ENCODE peak calls at places on chromosomes 12 and 14, in nine cellular contexts. One of them, this sample, is unnamed.

GRCh38 chr14:34201909-34202622 is 251.2 kb upstream of the EGLN3 start:
- DNase-seq in kidney: no peak
- DNase-seq in PC-3: no peak
- DNase-seq in MM.1S: no peak
- DNase-seq in fibroblast of lung: no peak
- DNase-seq in GM23248: peak; percentile 37
- DNase-seq in mesendoderm: peak; percentile 9
- DNase-seq in IMR-90: no peak
- DNase-seq in H1: no peak
- DNase-seq in this sample: peak; percentile 7

GRCh38 chr12:18752280-18752920 is 14.5 kb downstream of the CAPZA3 start:
- DNase-seq in GM23248: peak; percentile 90
- DNase-seq in kidney: no peak
- DNase-seq in fibroblast of lung: peak; percentile 94
- DNase-seq in MM.1S: no peak
- DNase-seq in mesendoderm: peak; percentile 99
- DNase-seq in H1: no peak
- DNase-seq in IMR-90: peak; percentile 95
- DNase-seq in PC-3: peak; percentile 43
- DNase-seq in this sample: peak; percentile 52

GRCh38 chr12:55443776-55444175 is at the start of gene OR6C2:
- DNase-seq in MM.1S: no peak
- DNase-seq in fibroblast of lung: no peak
- DNase-seq in H1: no peak
- DNase-seq in IMR-90: no peak
- DNase-seq in mesendoderm: no peak
- DNase-seq in kidney: no peak
- DNase-seq in PC-3: no peak
- DNase-seq in GM23248: no peak
- DNase-seq in this sample: no peak

GRCh38 chr12:42372154-42372791 is 46.3 kb downstream of the PPHLN1 start:
- DNase-seq in H1: no peak
- DNase-seq in GM23248: peak; percentile 52
- DNase-seq in fibroblast of lung: peak; percentile 47
- DNase-seq in MM.1S: peak; percentile 79
- DNase-seq in mesendoderm: peak; percentile 83
- DNase-seq in IMR-90: peak; percentile 46
- DNase-seq in PC-3: peak; percentile 82
- DNase-seq in kidney: no peak
- DNase-seq in this sample: peak; percentile 68

GRCh38 chr12:107320031-107320928 is 226.9 kb upstream of the CRY1 start:
- DNase-seq in GM23248: peak; percentile 73
- DNase-seq in IMR-90: peak; percentile 61
- DNase-seq in H1: peak; percentile 79
- DNase-seq in MM.1S: peak; percentile 19
- DNase-seq in kidney: peak; percentile 74
- DNase-seq in PC-3: peak; percentile 89
- DNase-seq in fibroblast of lung: no peak
- DNase-seq in mesendoderm: peak; percentile 83
- DNase-seq in this sample: peak; percentile 53

GRCh38 chr12:46376579-46376978 is 4.0 kb upstream of the SLC38A2 start:
- DNase-seq in MM.1S: no peak
- DNase-seq in fibroblast of lung: no peak
- DNase-seq in GM23248: no peak
- DNase-seq in H1: no peak
- DNase-seq in mesendoderm: no peak
- DNase-seq in PC-3: no peak
- DNase-seq in IMR-90: no peak
- DNase-seq in kidney: no peak
- DNase-seq in this sample: no peak

GRCh38 chr12:57452937-57453509 is 2.1 kb upstream of the INHBE start:
- DNase-seq in GM23248: peak; percentile 89
- DNase-seq in kidney: peak; percentile 87
- DNase-seq in fibroblast of lung: peak; percentile 81
- DNase-seq in PC-3: peak; percentile 86
- DNase-seq in IMR-90: peak; percentile 84
- DNase-seq in MM.1S: peak; percentile 56
- DNase-seq in H1: peak; percentile 94
- DNase-seq in mesendoderm: peak; percentile 90
- DNase-seq in this sample: peak; percentile 92

GRCh38 chr12:101459642-101460346 is 15.3 kb upstream of the SPIC start:
- DNase-seq in PC-3: peak; percentile 94
- DNase-seq in IMR-90: peak; percentile 39
- DNase-seq in H1: no peak
- DNase-seq in MM.1S: no peak
- DNase-seq in fibroblast of lung: peak; percentile 34
- DNase-seq in GM23248: peak; percentile 62
- DNase-seq in mesendoderm: peak; percentile 72
- DNase-seq in kidney: no peak
- DNase-seq in this sample: peak; percentile 86

GRCh38 chr12:62484234-62484633 is 17.6 kb downstream of the MON2 start:
- DNase-seq in kidney: no peak
- DNase-seq in MM.1S: no peak
- DNase-seq in mesendoderm: no peak
- DNase-seq in IMR-90: no peak
- DNase-seq in H1: no peak
- DNase-seq in GM23248: peak; percentile 70
- DNase-seq in PC-3: peak; percentile 4
- DNase-seq in fibroblast of lung: no peak
- DNase-seq in this sample: peak; percentile 29

GRCh38 chr14:26412421-26412820 is 185.4 kb downstream of the NOVA1 start:
- DNase-seq in kidney: no peak
- DNase-seq in MM.1S: no peak
- DNase-seq in H1: no peak
- DNase-seq in mesendoderm: peak; percentile 67
- DNase-seq in fibroblast of lung: no peak
- DNase-seq in GM23248: no peak
- DNase-seq in PC-3: no peak
- DNase-seq in IMR-90: no peak
- DNase-seq in this sample: no peak

GRCh38 chr12:3135522-3136461 is 58.6 kb downstream of the TSPAN9 start:
- DNase-seq in MM.1S: peak; percentile 52
- DNase-seq in H1: peak; percentile 63
- DNase-seq in kidney: no peak
- DNase-seq in fibroblast of lung: peak; percentile 85
- DNase-seq in PC-3: peak; percentile 69
- DNase-seq in IMR-90: peak; percentile 80
- DNase-seq in mesendoderm: peak; percentile 93
- DNase-seq in GM23248: peak; percentile 74
- DNase-seq in this sample: peak; percentile 84

DNA sequence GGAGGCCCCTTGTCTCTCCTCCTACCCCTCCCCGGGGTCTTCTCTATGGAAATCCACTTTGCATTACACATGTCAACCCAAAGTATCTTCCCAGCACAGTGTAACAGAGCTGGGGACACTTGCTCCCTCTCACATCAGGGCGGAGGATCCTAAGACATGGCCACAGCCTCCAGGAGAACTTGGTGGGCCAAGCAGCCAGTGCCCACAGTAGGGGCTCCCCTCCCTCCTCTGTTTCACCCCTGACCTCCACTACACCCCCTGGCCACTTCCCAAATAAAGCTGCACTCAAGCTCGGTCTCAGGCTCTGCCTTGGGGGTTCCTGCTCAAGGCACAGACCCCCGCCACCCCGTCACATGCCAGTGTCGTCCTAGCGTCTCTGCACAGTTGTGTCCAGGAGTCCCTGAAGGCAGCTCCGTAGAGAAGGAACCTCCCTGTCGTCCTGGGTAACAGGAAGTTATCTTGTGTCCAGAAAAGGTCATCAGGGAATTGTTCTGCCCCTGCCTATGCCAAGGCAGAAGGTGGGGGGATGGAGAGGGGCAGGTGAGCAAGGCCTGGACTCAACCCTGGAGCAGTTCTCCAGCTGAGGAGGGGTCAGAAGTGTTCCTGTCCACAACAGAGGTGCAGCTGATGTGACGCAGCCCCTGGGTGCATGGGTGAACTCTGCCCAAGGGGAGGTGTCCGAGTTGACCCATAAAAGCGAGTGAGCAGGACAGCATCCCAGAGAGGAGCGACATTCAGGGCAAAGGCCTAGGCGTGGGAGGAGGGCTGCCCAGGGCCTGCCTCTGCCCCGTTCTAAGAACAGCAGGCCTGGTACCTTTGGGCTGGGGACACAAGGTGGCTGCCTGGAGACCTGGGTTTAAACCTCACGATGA is 25.5 kb downstream of the DIO3 start:
- DNase-seq in IMR-90: no peak
- DNase-seq in MM.1S: no peak
- DNase-seq in GM23248: no peak
- DNase-seq in mesendoderm: no peak
- DNase-seq in fibroblast of lung: no peak
- DNase-seq in kidney: peak; percentile 57
- DNase-seq in H1: no peak
- DNase-seq in PC-3: no peak
- DNase-seq in this sample: no peak
- H3K9ac ChIP-seq in IMR-90: no peak overlapping the region
- H3K9ac ChIP-seq in MM.1S: no peak overlapping the region
- H3K9ac ChIP-seq in GM23248: no peak overlapping the region
- H3K9ac ChIP-seq in mesendoderm: no peak overlapping the region
- H3K9ac ChIP-seq in fibroblast of lung: no peak overlapping the region
- H3K9ac ChIP-seq in kidney: no peak overlapping the region
- H3K9ac ChIP-seq in H1: no peak overlapping the region
- H3K9ac ChIP-seq in PC-3: no peak overlapping the region
- H3K9ac ChIP-seq in this sample: no peak overlapping the region

GRCh38 chr14:43356382-43356781 is 1150.7 kb downstream of the FSCB start:
- DNase-seq in mesendoderm: no peak
- DNase-seq in fibroblast of lung: no peak
- DNase-seq in H1: no peak
- DNase-seq in IMR-90: no peak
- DNase-seq in GM23248: no peak
- DNase-seq in kidney: no peak
- DNase-seq in MM.1S: no peak
- DNase-seq in PC-3: no peak
- DNase-seq in this sample: no peak

GRCh38 chr14:43356984-43357545 is 1150.0 kb downstream of the FSCB start:
- DNase-seq in fibroblast of lung: no peak
- DNase-seq in GM23248: no peak
- DNase-seq in H1: no peak
- DNase-seq in kidney: no peak
- DNase-seq in PC-3: no peak
- DNase-seq in IMR-90: no peak
- DNase-seq in MM.1S: no peak
- DNase-seq in mesendoderm: no peak
- DNase-seq in this sample: no peak

GRCh38 chr14:43361766-43362165 is 1145.3 kb downstream of the FSCB start:
- DNase-seq in IMR-90: no peak
- DNase-seq in GM23248: no peak
- DNase-seq in kidney: no peak
- DNase-seq in fibroblast of lung: no peak
- DNase-seq in mesendoderm: no peak
- DNase-seq in MM.1S: no peak
- DNase-seq in H1: no peak
- DNase-seq in PC-3: no peak
- DNase-seq in this sample: no peak

GRCh38 chr14:43360239-43360638 is 1146.8 kb downstream of the FSCB start:
- DNase-seq in H1: no peak
- DNase-seq in GM23248: no peak
- DNase-seq in IMR-90: no peak
- DNase-seq in PC-3: no peak
- DNase-seq in fibroblast of lung: no peak
- DNase-seq in mesendoderm: no peak
- DNase-seq in MM.1S: no peak
- DNase-seq in kidney: no peak
- DNase-seq in this sample: no peak

GRCh38 chr14:43359317-43359716 is 1147.8 kb downstream of the FSCB start:
- DNase-seq in kidney: no peak
- DNase-seq in IMR-90: no peak
- DNase-seq in fibroblast of lung: no peak
- DNase-seq in MM.1S: no peak
- DNase-seq in GM23248: no peak
- DNase-seq in H1: no peak
- DNase-seq in mesendoderm: no peak
- DNase-seq in PC-3: no peak
- DNase-seq in this sample: no peak
- H3K36me3 ChIP-seq in kidney: no peaks in the 10 kb centered on the region
- H3K36me3 ChIP-seq in IMR-90: no peaks in the 10 kb centered on the region
- H3K36me3 ChIP-seq in fibroblast of lung: no peaks in the 10 kb centered on the region
- H3K36me3 ChIP-seq in MM.1S: no peaks in the 10 kb centered on the region
- H3K36me3 ChIP-seq in GM23248: no peaks in the 10 kb centered on the region
- H3K36me3 ChIP-seq in H1: no peaks in the 10 kb centered on the region
- H3K36me3 ChIP-seq in mesendoderm: no peaks in the 10 kb centered on the region
- H3K36me3 ChIP-seq in PC-3: no peaks in the 10 kb centered on the region
- H3K36me3 ChIP-seq in this sample: no peaks in the 10 kb centered on the region

DNA sequence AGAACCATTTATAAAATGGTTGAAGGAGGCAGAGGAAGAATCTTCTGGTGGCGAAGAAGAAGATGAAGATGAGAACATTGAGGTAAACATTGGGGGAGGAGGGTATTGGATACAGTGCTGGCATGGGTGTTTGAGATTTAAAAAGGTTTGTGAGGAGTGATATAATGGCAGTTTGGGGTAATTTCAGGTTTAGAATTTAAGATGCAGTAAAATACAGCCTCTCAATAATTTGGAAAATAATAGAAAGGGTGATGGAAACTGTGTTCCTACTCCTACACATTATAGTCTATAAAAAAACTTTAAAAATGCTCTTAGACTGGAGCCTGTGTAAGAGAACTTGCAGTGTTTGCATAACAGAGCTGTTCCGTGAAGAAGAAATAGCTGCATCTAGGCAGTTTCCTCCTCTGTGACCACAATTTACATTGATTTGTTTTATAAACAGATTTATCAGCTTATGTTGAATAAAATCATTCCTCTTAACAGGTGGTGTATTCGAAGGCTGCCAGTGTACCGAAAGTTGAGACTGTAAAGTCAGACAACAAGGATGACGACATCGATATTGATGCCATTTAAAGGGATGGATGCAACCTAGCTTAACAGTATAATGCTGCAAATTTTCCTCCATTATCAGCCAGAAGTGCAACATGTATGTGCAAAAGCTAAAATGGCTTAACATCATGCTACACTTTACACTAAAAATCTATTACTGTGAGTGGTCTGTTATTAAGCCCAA is 6.6 kb downstream of the EIF5 start:
- DNase-seq in MM.1S: no peak
- DNase-seq in kidney: no peak
- DNase-seq in IMR-90: no peak
- DNase-seq in PC-3: no peak
- DNase-seq in H1: no peak
- DNase-seq in GM23248: no peak
- DNase-seq in mesendoderm: no peak
- DNase-seq in fibroblast of lung: no peak
- DNase-seq in this sample: no peak
- H3K4me1 ChIP-seq in MM.1S: no peaks in the 10 kb centered on the region
- H3K4me1 ChIP-seq in kidney: peaks cover 17% of the 10 kb centered on the region
- H3K4me1 ChIP-seq in IMR-90: no peaks in the 10 kb centered on the region
- H3K4me1 ChIP-seq in PC-3: peaks cover 18% of the 10 kb centered on the region
- H3K4me1 ChIP-seq in H1: no peaks in the 10 kb centered on the region
- H3K4me1 ChIP-seq in GM23248: peaks cover 12% of the 10 kb centered on the region
- H3K4me1 ChIP-seq in mesendoderm: peaks cover 3% of the 10 kb centered on the region
- H3K4me1 ChIP-seq in fibroblast of lung: peaks cover 3% of the 10 kb centered on the region
- H3K4me1 ChIP-seq in this sample: peaks cover 37% of the 10 kb centered on the region

DNA sequence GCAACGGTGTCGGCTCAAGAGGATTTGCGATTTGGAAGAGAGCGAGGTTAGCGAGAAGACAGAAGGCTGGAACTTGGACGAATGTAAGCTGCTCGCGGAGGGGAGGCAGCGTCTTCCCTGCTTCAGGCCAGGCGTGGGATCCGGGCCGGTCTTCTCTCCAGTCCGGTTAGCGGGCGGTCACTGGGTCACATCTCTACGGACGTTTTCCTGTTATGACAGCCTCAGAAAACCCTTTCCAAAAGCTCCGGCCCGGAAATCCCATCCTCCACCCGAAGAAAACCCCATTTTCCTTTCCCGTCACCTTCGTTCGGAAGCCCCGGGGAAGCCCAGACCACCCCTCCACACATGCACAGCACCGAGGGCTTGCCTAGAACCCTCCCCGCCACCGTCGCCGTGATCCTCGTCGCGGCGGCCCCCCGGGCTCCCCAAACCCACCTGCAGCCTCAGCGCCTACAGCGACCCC is 268 bp downstream of the NDUFB1 start:
- DNase-seq in PC-3: peak; percentile 12
- DNase-seq in MM.1S: peak; percentile 28
- DNase-seq in fibroblast of lung: peak; percentile 51
- DNase-seq in IMR-90: peak; percentile 43
- DNase-seq in mesendoderm: no peak
- DNase-seq in kidney: peak; percentile 85
- DNase-seq in GM23248: peak; percentile 71
- DNase-seq in H1: no peak
- DNase-seq in this sample: peak; percentile 74
- H3K9ac ChIP-seq in PC-3: peak overlapping the region; percentile 99
- H3K9ac ChIP-seq in MM.1S: peak overlapping the region; percentile 97
- H3K9ac ChIP-seq in fibroblast of lung: peak overlapping the region; percentile 99
- H3K9ac ChIP-seq in IMR-90: peak overlapping the region; percentile 97
- H3K9ac ChIP-seq in mesendoderm: peak overlapping the region; percentile 97
- H3K9ac ChIP-seq in kidney: peak overlapping the region; percentile 97
- H3K9ac ChIP-seq in GM23248: peak overlapping the region; percentile 96
- H3K9ac ChIP-seq in H1: peak overlapping the region; percentile 98
- H3K9ac ChIP-seq in this sample: peak overlapping the region; percentile 100